ENCODE peak calls at places on chromosomes 3 and 15, in ten cellular contexts. I, J, X, T, G, V, U, A, E and S are unnamed samples.

GRCh38 chr15:66387176-66388056 is 704 bp downstream of the MAP2K1 start:
- DNase-seq in I (peak; percentile 86), J (peak; percentile 66), X (peak; percentile 76), T (peak; percentile 67), G (peak; percentile 67), V (peak; percentile 73), U (peak; percentile 85), A (peak; percentile 65), E (peak; percentile 83), S (peak; percentile 65)

GRCh38 chr15:48052871-48053383 is 67.9 kb upstream of the SLC24A5 start:
- DNase-seq in I (no peak), J (no peak), X (no peak), T (no peak), G (no peak), V (no peak), U (no peak), A (no peak), E (no peak), S (peak; percentile 24)

GRCh38 chr3:110391045-110391444 is 680.6 kb upstream of the NECTIN3 start:
- DNase-seq in I (no peak), J (no peak), X (no peak), T (no peak), G (no peak), V (no peak), U (no peak), A (no peak), E (no peak), S (no peak)

GRCh38 chr15:98881526-98882517 is 125.8 kb downstream of the PGPEP1L start:
- DNase-seq in I (no peak), J (no peak), X (no peak), T (peak; percentile 67), G (peak; percentile 53), V (peak; percentile 36), U (peak; percentile 61), A (peak; percentile 80), E (peak; percentile 72), S (no peak)

GRCh38 chr15:100211855-100212850 is 129.6 kb downstream of the ADAMTS17 start:
- DNase-seq in I (no peak), J (peak; percentile 74), X (peak; percentile 71), T (no peak), G (no peak), V (no peak), U (no peak), A (no peak), E (no peak), S (no peak)

GRCh38 chr3:31244929-31245817 is 287.6 kb upstream of the STT3B start:
- DNase-seq in I (no peak), J (no peak), X (no peak), T (no peak), G (no peak), V (no peak), U (no peak), A (no peak), E (no peak), S (no peak)

GRCh38 chr15:45197512-45197911 is 9.7 kb upstream of the SHF start:
- DNase-seq in I (no peak), J (no peak), X (no peak), T (no peak), G (no peak), V (no peak), U (no peak), A (no peak), E (no peak), S (no peak)

GRCh38 chr3:196740476-196741400 is 1.1 kb downstream of the PAK2 start:
- DNase-seq in I (no peak), J (no peak), X (no peak), T (peak; percentile 57), G (peak; percentile 47), V (peak; percentile 22), U (peak; percentile 59), A (peak; percentile 55), E (peak; percentile 56), S (peak; percentile 43)

GRCh38 chr3:17935217-17935616 is 192.8 kb upstream of the TBC1D5 start:
- DNase-seq in I (no peak), J (no peak), X (no peak), T (peak; percentile 40), G (no peak), V (peak; percentile 23), U (no peak), A (peak; percentile 5), E (no peak), S (no peak)

GRCh38 chr3:23446301-23446700 is 243.2 kb downstream of the UBE2E2 start:
- DNase-seq in I (no peak), J (no peak), X (no peak), T (no peak), G (no peak), V (no peak), U (no peak), A (no peak), E (no peak), S (no peak)

GRCh38 chr3:23442598-23443383 is 239.7 kb downstream of the UBE2E2 start:
- DNase-seq in I (no peak), J (no peak), X (no peak), T (peak; percentile 17), G (peak; percentile 57), V (no peak), U (no peak), A (peak; percentile 42), E (peak; percentile 59), S (no peak)

GRCh38 chr3:23448998-23449537 is 245.9 kb downstream of the UBE2E2 start:
- DNase-seq in I (no peak), J (no peak), X (no peak), T (no peak), G (no peak), V (no peak), U (no peak), A (no peak), E (no peak), S (no peak)

GRCh38 chr3:23440416-23441294 is 237.5 kb downstream of the UBE2E2 start:
- DNase-seq in I (no peak), J (no peak), X (no peak), T (no peak), G (peak; percentile 54), V (no peak), U (no peak), A (no peak), E (no peak), S (no peak)

GRCh38 chr3:23444386-23444785 is 241.3 kb downstream of the UBE2E2 start:
- DNase-seq in I (no peak), J (no peak), X (no peak), T (no peak), G (peak; percentile 24), V (no peak), U (no peak), A (no peak), E (no peak), S (no peak)
- H3K4me1 ChIP-seq in I (peaks cover 36% of the 10 kb centered on the region), J (no peaks in the 10 kb centered on the region), X (no peaks in the 10 kb centered on the region), T (peaks cover 1% of the 10 kb centered on the region), G (peaks cover 63% of the 10 kb centered on the region), V (no peaks in the 10 kb centered on the region), U (no peaks in the 10 kb centered on the region), A (no peaks in the 10 kb centered on the region), E (peaks cover 4% of the 10 kb centered on the region), S (peaks cover 4% of the 10 kb centered on the region)

GRCh38 chr15:96343529-96344072 is 13.1 kb downstream of the NR2F2 start:
- DNase-seq in I (peak; percentile 50), J (no peak), X (no peak), T (no peak), G (no peak), V (no peak), U (peak; percentile 77), A (no peak), E (no peak), S (no peak)

GRCh38 chr15:96346409-96346808 is 15.9 kb downstream of the NR2F2 start:
- DNase-seq in I (no peak), J (no peak), X (no peak), T (no peak), G (no peak), V (no peak), U (no peak), A (peak; percentile 45), E (no peak), S (no peak)

GRCh38 chr15:96344120-96344705 is 13.7 kb downstream of the NR2F2 start:
- DNase-seq in I (no peak), J (no peak), X (no peak), T (no peak), G (no peak), V (no peak), U (no peak), A (no peak), E (no peak), S (no peak)

GRCh38 chr15:96345560-96346389 is 15.3 kb downstream of the NR2F2 start:
- DNase-seq in I (peak; percentile 89), J (no peak), X (peak; percentile 63), T (peak; percentile 87), G (no peak), V (peak; percentile 65), U (peak; percentile 95), A (peak; percentile 94), E (peak; percentile 83), S (peak; percentile 86)

GRCh38 chr15:96344706-96345559 is 14.4 kb downstream of the NR2F2 start:
- DNase-seq in I (peak; percentile 46), J (no peak), X (no peak), T (no peak), G (no peak), V (no peak), U (peak; percentile 68), A (no peak), E (no peak), S (no peak)
- H3K4me1 ChIP-seq in I (no peaks in the 10 kb centered on the region), J (peaks cover 55% of the 10 kb centered on the region), X (peaks cover 40% of the 10 kb centered on the region), T (peaks cover under 1% of the 10 kb centered on the region), G (no peaks in the 10 kb centered on the region), V (peaks cover 25% of the 10 kb centered on the region), U (peaks cover 10% of the 10 kb centered on the region), A (peaks cover 9% of the 10 kb centered on the region), E (peaks cover 49% of the 10 kb centered on the region), S (peaks cover 20% of the 10 kb centered on the region)

GRCh38 chr3:16514799-16515353 is 1.4 kb upstream of the RFTN1 start:
- DNase-seq in I (no peak), J (no peak), X (no peak), T (no peak), G (no peak), V (no peak), U (no peak), A (no peak), E (no peak), S (no peak)

GRCh38 chr3:16513141-16514020 is at the start of gene RFTN1:
- DNase-seq in I (peak; percentile 74), J (peak; percentile 36), X (peak; percentile 58), T (peak; percentile 73), G (peak; percentile 87), V (peak; percentile 17), U (peak; percentile 85), A (peak; percentile 47), E (peak; percentile 70), S (peak; percentile 28)

GRCh38 chr3:16515885-16516420 is 2.5 kb upstream of the RFTN1 start:
- DNase-seq in I (no peak), J (no peak), X (no peak), T (peak; percentile 79), G (peak; percentile 53), V (no peak), U (no peak), A (no peak), E (no peak), S (no peak)

GRCh38 chr3:16514021-16514700 is 662 bp upstream of the RFTN1 start:
- DNase-seq in I (no peak), J (no peak), X (no peak), T (no peak), G (no peak), V (no peak), U (no peak), A (no peak), E (no peak), S (no peak)

GRCh38 chr3:16516695-16517481 is 3.4 kb upstream of the RFTN1 start:
- DNase-seq in I (peak; percentile 59), J (no peak), X (no peak), T (peak; percentile 58), G (no peak), V (no peak), U (peak; percentile 71), A (peak; percentile 78), E (peak; percentile 74), S (peak; percentile 48)
- H3K4me1 ChIP-seq in I (peaks cover 32% of the 10 kb centered on the region), J (peaks cover 7% of the 10 kb centered on the region), X (no peaks in the 10 kb centered on the region), T (peaks cover 7% of the 10 kb centered on the region), G (peaks cover 50% of the 10 kb centered on the region), V (peaks cover 13% of the 10 kb centered on the region), U (peaks cover 3% of the 10 kb centered on the region), A (peaks cover 6% of the 10 kb centered on the region), E (peaks cover 7% of the 10 kb centered on the region), S (peaks cover 9% of the 10 kb centered on the region)

GRCh38 chr15:59516655-59517461 is 78.9 kb downstream of the FAM81A start:
- DNase-seq in I (no peak), J (no peak), X (no peak), T (no peak), G (peak; percentile 73), V (no peak), U (no peak), A (no peak), E (no peak), S (no peak)
- H3K4me1 ChIP-seq in I (no peaks in the 10 kb centered on the region), J (no peaks in the 10 kb centered on the region), X (no peaks in the 10 kb centered on the region), T (no peaks in the 10 kb centered on the region), G (peaks cover 29% of the 10 kb centered on the region), V (no peaks in the 10 kb centered on the region), U (no peaks in the 10 kb centered on the region), A (no peaks in the 10 kb centered on the region), E (no peaks in the 10 kb centered on the region), S (no peaks in the 10 kb centered on the region)